ENCODE peak calls at places on chromosome 22, in five cellular contexts. Z is H7, M is adrenal gland, D is IMR-90, G is body of pancreas. J is an unnamed sample. For H3K27me3, the result is how much of the 10 kb centered on the place peaks cover.

GRCh38 chr22:44365832-44366231 is 53.1 kb upstream of the SHISAL1 start:
- DNase-seq in Z (no peak), M (no peak), D (no peak), G (no peak), J (peak)

GRCh38 chr22:37007666-37008065 is 11.6 kb downstream of the TST start:
- DNase-seq in Z (peak), M (no peak), D (no peak), G (no peak), J (no peak)

GRCh38 chr22:46007003-46007847 is 30.3 kb upstream of the WNT7B start:
- DNase-seq in Z (peak), M (peak), D (peak), G (peak), J (peak)

GRCh38 chr22:38142606-38143005 is 32.1 kb upstream of the BAIAP2L2 start:
- DNase-seq in Z (no peak), M (peak), D (no peak), G (no peak), J (no peak)

GRCh38 chr22:27885977-27886842 is 32.8 kb downstream of the PITPNB start:
- DNase-seq in Z (peak), M (peak), D (peak), G (peak), J (no peak)

GRCh38 chr22:41681616-41682015 is 7.1 kb downstream of the SNU13 start:
- DNase-seq in Z (no peak), M (no peak), D (no peak), G (no peak), J (no peak)

GRCh38 chr22:24595863-24596262 is 3.0 kb upstream of the LRRC75B start:
- DNase-seq in Z (no peak), M (no peak), D (no peak), G (no peak), J (no peak)

GRCh38 chr22:37566329-37566837 is 6.1 kb downstream of the CDC42EP1 start:
- DNase-seq in Z (no peak), M (peak), D (no peak), G (no peak), J (no peak)

GRCh38 chr22:19714320-19715252 is at the start of gene SEPTIN5:
- DNase-seq in Z (peak), M (no peak), D (no peak), G (no peak), J (peak)

GRCh38 chr22:40826984-40827741 is 8.0 kb upstream of the SLC25A17 start:
- DNase-seq in Z (no peak), M (peak), D (no peak), G (no peak), J (no peak)

GRCh38 chr22:46415816-46416536 is 80.5 kb downstream of the TRMU start:
- DNase-seq in Z (no peak), M (no peak), D (peak), G (no peak), J (peak)

GRCh38 chr22:16933274-16933923 is 74.6 kb downstream of the GAB4 start:
- DNase-seq in Z (no peak), M (no peak), D (no peak), G (no peak), J (no peak)

GRCh38 chr22:44399906-44400762 is 87.4 kb upstream of the SHISAL1 start:
- DNase-seq in Z (no peak), M (peak), D (no peak), G (no peak), J (no peak)

GRCh38 chr22:37088108-37088605 is 21.4 kb downstream of the TMPRSS6 start:
- DNase-seq in Z (no peak), M (no peak), D (peak), G (no peak), J (peak)

GRCh38 chr22:20524004-20524481 is 16.6 kb downstream of the MED15 start:
- DNase-seq in Z (peak), M (no peak), D (peak), G (no peak), J (no peak)

GRCh38 chr22:20298803-20299735 is 20.8 kb downstream of the DGCR6L start:
- DNase-seq in Z (peak), M (peak), D (peak), G (peak), J (peak)

DNA sequence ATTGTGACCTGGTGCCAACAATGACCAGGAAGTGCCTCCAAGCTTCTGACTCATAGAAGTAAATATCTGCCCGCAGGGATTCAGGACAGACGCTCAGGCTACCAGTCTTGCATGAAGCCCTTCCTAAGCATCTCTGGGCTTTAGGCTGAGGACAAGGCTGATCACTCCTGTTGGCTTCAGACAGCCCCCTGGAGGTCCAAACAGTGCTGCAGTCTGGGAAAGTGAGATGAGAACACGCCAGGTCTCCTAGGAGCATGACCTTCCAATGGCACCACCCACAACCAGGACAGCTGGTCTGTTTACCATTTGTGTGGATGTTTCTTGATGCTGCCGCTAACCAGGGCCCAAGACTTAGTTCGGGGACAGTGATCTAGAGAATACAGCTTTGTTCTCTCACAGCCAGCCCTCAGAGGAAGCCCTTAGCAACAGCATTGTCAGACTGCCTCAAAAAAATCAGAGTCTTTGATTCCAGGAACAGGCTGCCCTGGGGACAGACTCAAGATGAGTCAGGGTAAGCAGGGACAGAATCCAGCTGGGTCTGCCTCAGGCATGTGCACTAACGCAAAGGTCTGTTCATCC is 111.2 kb downstream of the ZNF280B start:
- DNase-seq in Z (no peak), M (peak), D (no peak), G (no peak), J (peak)
- H3K27me3 ChIP-seq in Z (half or more), M (under half), D (under half), G (under half), J (under half)

DNA sequence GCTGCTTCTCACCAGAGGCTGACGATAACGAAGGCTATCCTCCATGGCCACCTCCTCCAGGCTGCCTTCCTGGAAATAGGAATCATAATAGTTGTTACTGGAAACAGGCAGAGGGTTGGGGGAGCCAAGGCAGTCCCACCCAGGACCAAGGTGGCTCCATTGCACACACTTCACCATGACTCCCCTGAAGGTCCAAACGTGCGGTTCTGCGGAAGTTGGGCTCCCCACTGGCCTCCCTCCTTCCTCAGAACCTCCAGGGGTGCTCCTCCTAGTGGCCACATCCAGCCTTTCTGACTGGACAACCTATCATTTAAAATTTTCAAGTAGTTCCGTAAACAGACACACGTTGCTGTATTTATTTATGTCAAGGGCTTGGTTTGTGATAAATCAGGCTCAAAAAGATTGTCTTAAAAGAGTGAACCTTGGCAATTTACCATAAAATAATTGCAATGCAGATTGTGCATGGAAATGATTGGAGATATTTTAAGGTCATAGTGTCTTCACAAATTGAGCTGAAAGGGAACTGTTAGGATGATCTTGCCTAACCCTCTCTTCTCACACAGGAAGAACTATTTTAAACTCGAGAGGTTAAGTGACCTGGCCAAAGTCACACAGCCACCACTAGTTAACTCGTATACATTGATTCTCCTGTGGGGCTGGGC is 1.4 kb upstream of the TCN2 start:
- DNase-seq in Z (peak), M (peak), D (peak), G (peak), J (peak)
- H3K4me3 ChIP-seq in Z (peak), M (no peak), D (no peak), G (no peak), J (peak)

DNA sequence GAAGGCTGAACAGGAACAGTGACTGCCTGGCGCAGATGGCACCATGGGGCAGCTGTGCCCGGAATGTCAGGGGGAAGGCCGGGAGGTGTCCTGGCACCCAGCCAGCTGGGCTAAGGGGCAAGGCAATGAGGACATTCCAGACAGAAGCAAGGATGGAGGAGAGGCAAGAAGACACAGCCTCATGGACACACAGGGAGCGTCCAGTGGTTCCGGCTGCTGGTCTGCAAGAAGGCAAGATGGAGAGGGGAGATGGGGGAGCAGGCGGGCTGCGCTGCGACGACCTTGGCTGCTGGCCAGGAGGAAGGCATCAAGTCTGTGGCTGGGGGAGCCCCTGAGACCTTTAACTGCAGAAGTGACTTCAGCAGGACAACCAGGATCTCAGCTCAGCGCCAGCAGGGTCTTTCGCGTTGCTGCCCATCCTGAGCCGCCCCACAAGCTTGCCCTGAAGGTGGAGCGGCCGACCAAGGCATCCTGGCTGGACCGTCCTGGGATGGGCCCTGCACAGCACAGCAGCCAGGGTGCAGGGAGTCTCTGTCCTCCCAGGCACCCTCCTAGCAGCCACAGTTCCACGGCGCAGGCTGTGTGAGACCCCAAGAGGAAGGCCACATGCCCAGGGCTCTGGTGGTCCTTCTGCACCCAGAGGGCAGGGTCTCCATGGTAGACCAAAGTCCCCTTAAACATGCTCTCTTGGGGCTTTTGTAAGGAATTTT is 531.7 kb downstream of the BRD1 start:
- DNase-seq in Z (peak), M (no peak), D (no peak), G (no peak), J (peak)
- H3K27me3 ChIP-seq in Z (under half), M (under half), D (under half), G (under half), J (under half)

DNA sequence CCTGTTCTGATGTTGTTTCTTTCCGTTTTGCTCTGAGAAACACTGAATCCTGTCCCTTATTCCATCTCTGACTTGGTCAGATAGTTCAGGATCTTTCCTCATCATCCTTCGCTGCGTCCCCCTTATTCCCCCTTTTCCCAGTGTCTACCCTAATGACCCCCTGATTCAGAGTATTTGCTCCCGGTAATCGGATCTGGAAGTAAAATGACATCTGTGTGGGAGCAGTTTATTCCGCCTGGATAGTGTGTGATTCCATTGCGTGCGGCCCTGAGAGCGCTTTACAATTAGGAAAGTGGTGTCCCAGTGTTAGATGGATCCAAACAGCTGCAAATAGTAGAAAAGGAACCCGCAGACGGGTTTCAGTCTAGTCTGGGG is 606 bp downstream of the DRG1 start:
- DNase-seq in Z (no peak), M (peak), D (peak), G (no peak), J (no peak)
- H3K4me3 ChIP-seq in Z (peak), M (peak), D (peak), G (peak), J (peak)

GRCh38 chr22:30906411-30906810 is 62.2 kb downstream of the MORC2 start:
- DNase-seq in Z (peak), M (no peak), D (no peak), G (no peak), J (no peak)

GRCh38 chr22:30908051-30908461 is 60.5 kb downstream of the MORC2 start:
- DNase-seq in Z (no peak), M (no peak), D (no peak), G (no peak), J (no peak)

GRCh38 chr22:30906946-30907345 is 61.6 kb downstream of the MORC2 start:
- DNase-seq in Z (peak), M (no peak), D (no peak), G (no peak), J (no peak)

GRCh38 chr22:30910358-30910757 is 58.2 kb downstream of the MORC2 start:
- DNase-seq in Z (no peak), M (no peak), D (no peak), G (no peak), J (no peak)

GRCh38 chr22:30909306-30909705 is 59.3 kb downstream of the MORC2 start:
- DNase-seq in Z (no peak), M (no peak), D (no peak), G (no peak), J (no peak)
- H3K27me3 ChIP-seq in Z (under half), M (under half), D (under half), G (under half), J (under half)

J was measured in right cardiac atrium.